ENCODE peak calls at places on chromosomes 5 and 9, in four cellular contexts. V is psoas muscle, O is body of pancreas, Z is fibroblast of mammary gland. M is an unnamed sample.

GRCh38 chr5:1467341-1468246 is 22.4 kb upstream of the SLC6A3 start:
- DNase-seq in V (no peak), O (peak), Z (no peak), M (no peak)

GRCh38 chr9:70556736-70557135 is 142.3 kb upstream of the KLF9 start:
- DNase-seq in V (no peak), O (no peak), Z (peak), M (no peak)

GRCh38 chr9:26833792-26834191 is 58.8 kb downstream of the CAAP1 start:
- DNase-seq in V (no peak), O (no peak), Z (no peak), M (no peak)

GRCh38 chr9:92480332-92480771 is 2.0 kb downstream of the ASPN start:
- DNase-seq in V (no peak), O (no peak), Z (no peak), M (no peak)

GRCh38 chr9:97529363-97530076 is 28.1 kb downstream of the TMOD1 start:
- DNase-seq in V (peak), O (no peak), Z (peak), M (peak)

GRCh38 chr5:144150996-144151395 is 19.5 kb downstream of the YIPF5 start:
- DNase-seq in V (no peak), O (no peak), Z (no peak), M (no peak)

GRCh38 chr9:82988488-82988887 is 74.5 kb downstream of the RASEF start:
- DNase-seq in V (no peak), O (no peak), Z (no peak), M (no peak)

GRCh38 chr9:135080286-135081263 is 6.9 kb upstream of the OLFM1 start:
- DNase-seq in V (no peak), O (no peak), Z (no peak), M (no peak)

GRCh38 chr9:79660615-79661014 is 88.8 kb downstream of the TLE4 start:
- DNase-seq in V (no peak), O (no peak), Z (no peak), M (no peak)

GRCh38 chr5:133154274-133155088 is 102.7 kb downstream of the HSPA4 start:
- DNase-seq in V (no peak), O (no peak), Z (no peak), M (no peak)

GRCh38 chr5:89156226-89156625 is 273.2 kb upstream of the MEF2C start:
- DNase-seq in V (no peak), O (no peak), Z (no peak), M (no peak)

GRCh38 chr9:134734270-134734669 is 92.7 kb downstream of the COL5A1 start:
- DNase-seq in V (peak), O (peak), Z (peak), M (no peak)

GRCh38 chr9:35962126-35962906 is 4.4 kb upstream of the OR2S2 start:
- DNase-seq in V (no peak), O (no peak), Z (peak), M (no peak)

GRCh38 chr9:79670269-79670961 is 98.7 kb downstream of the TLE4 start:
- DNase-seq in V (no peak), O (no peak), Z (peak), M (no peak)

GRCh38 chr5:120306331-120306730 is 157.8 kb upstream of the PRR16 start:
- DNase-seq in V (no peak), O (no peak), Z (peak), M (no peak)

GRCh38 chr9:15192856-15193255 is 114.2 kb downstream of the TTC39B start:
- DNase-seq in V (no peak), O (no peak), Z (no peak), M (no peak)

GRCh38 chr9:93679536-93680444 is 103.4 kb downstream of the PHF2 start:
- DNase-seq in V (peak), O (peak), Z (no peak), M (no peak)

GRCh38 chr9:4691794-4692193 is 12.4 kb downstream of the CDC37L1 start:
- DNase-seq in V (no peak), O (no peak), Z (peak), M (peak)

GRCh38 chr5:59123595-59124561 is 541.0 kb downstream of the RAB3C start:
- DNase-seq in V (no peak), O (no peak), Z (no peak), M (no peak)

GRCh38 chr9:81465468-81466002 is 223.8 kb downstream of the TLE1 start:
- DNase-seq in V (no peak), O (no peak), Z (no peak), M (no peak)

GRCh38 chr5:150645070-150645700 is 4.7 kb downstream of the SYNPO start:
- DNase-seq in V (peak), O (peak), Z (peak), M (no peak)

GRCh38 chr5:150626853-150627276 is 13.6 kb upstream of the SYNPO start:
- DNase-seq in V (peak), O (peak), Z (no peak), M (no peak)

GRCh38 chr9:70142101-70142500 is 98.5 kb downstream of the MAMDC2 start:
- DNase-seq in V (no peak), O (no peak), Z (no peak), M (no peak)

GRCh38 chr5:153718713-153719112 is 228.2 kb downstream of the GRIA1 start:
- DNase-seq in V (no peak), O (no peak), Z (no peak), M (no peak)

GRCh38 chr9:98045234-98046160 is 11.0 kb upstream of the NANS start:
- DNase-seq in V (no peak), O (no peak), Z (peak), M (peak)

GRCh38 chr5:180467576-180467975 is 26.6 kb upstream of the CNOT6 start:
- DNase-seq in V (no peak), O (no peak), Z (no peak), M (no peak)

GRCh38 chr5:154291917-154292316 is 101.4 kb downstream of the GALNT10 start:
- DNase-seq in V (no peak), O (no peak), Z (no peak), M (no peak)

M was measured in erythroblast.